ENCODE peak calls at places on chromosomes 5 and 9, in six cellular contexts. O is NCI-H345, E is activated T-cell treated with anti-CD3 and anti-CD28 coated beads for 4 hours, L is NCI-H1092 treated with DMSO at 0.1 percent for 48 hours, F is astrocyte, X is stromal cell of bone marrow. Z is an unnamed sample.

GRCh38 chr5:17441351-17441750 is 56.7 kb upstream of the TAF11L2 start:
- DNase-seq in O (no peak), E (no peak), L (no peak), F (peak; percentile 98), X (peak; percentile 82), Z (no peak)

GRCh38 chr9:97900738-97901565 is 21.3 kb downstream of the TRMO start:
- DNase-seq in O (peak; percentile 51), E (no peak), L (peak; percentile 5), F (peak; percentile 13), X (no peak), Z (no peak)

GRCh38 chr5:65156933-65157332 is 324.8 kb downstream of the ADAMTS6 start:
- DNase-seq in O (no peak), E (no peak), L (no peak), F (no peak), X (no peak), Z (no peak)

GRCh38 chr5:65305913-65306312 is 175.8 kb downstream of the ADAMTS6 start:
- DNase-seq in O (no peak), E (no peak), L (no peak), F (peak; percentile 2), X (no peak), Z (no peak)

GRCh38 chr5:56229106-56229505 is 4.0 kb downstream of the ANKRD55 start:
- DNase-seq in O (no peak), E (no peak), L (no peak), F (no peak), X (no peak), Z (no peak)

GRCh38 chr9:1490341-1491115 is 440.4 kb downstream of the DMRT2 start:
- DNase-seq in O (no peak), E (no peak), L (no peak), F (no peak), X (no peak), Z (no peak)

GRCh38 chr5:122996102-122996501 is 40.4 kb downstream of the PPIC start:
- DNase-seq in O (no peak), E (no peak), L (no peak), F (no peak), X (no peak), Z (no peak)

GRCh38 chr5:53603009-53603687 is 42.7 kb downstream of the NDUFS4 start:
- DNase-seq in O (no peak), E (no peak), L (no peak), F (peak; percentile 15), X (no peak), Z (no peak)

GRCh38 chr9:127084071-127085039 is 38.1 kb downstream of the ANGPTL2 start:
- DNase-seq in O (no peak), E (no peak), L (no peak), F (no peak), X (no peak), Z (no peak)

GRCh38 chr9:109926321-109926959 is 146.4 kb downstream of the PALM2AKAP2 start:
- DNase-seq in O (no peak), E (no peak), L (no peak), F (no peak), X (no peak), Z (peak; percentile 25)

GRCh38 chr9:77916410-77916819 is 115.2 kb downstream of the GNAQ start:
- DNase-seq in O (no peak), E (no peak), L (no peak), F (no peak), X (no peak), Z (no peak)

GRCh38 chr9:120043448-120043847 is 536.5 kb downstream of the CDK5RAP2 start:
- DNase-seq in O (peak; percentile 28), E (no peak), L (peak; percentile 47), F (no peak), X (no peak), Z (no peak)

GRCh38 chr9:97570899-97571298 is 62.3 kb downstream of the TSTD2 start:
- DNase-seq in O (no peak), E (no peak), L (no peak), F (no peak), X (no peak), Z (peak; percentile 50)

GRCh38 chr9:135095470-135096407 is 8.3 kb downstream of the OLFM1 start:
- DNase-seq in O (peak; percentile 61), E (no peak), L (peak; percentile 71), F (no peak), X (no peak), Z (no peak)

GRCh38 chr5:159316519-159317383 is 13.5 kb downstream of the IL12B start:
- DNase-seq in O (peak; percentile 16), E (no peak), L (peak; percentile 25), F (peak; percentile 45), X (no peak), Z (no peak)

GRCh38 chr5:69074664-69075521 is 18.9 kb upstream of the SLC30A5 start:
- DNase-seq in O (no peak), E (no peak), L (no peak), F (no peak), X (no peak), Z (no peak)

GRCh38 chr5:64384761-64385160 is 121.1 kb upstream of the RGS7BP start:
- DNase-seq in O (no peak), E (no peak), L (no peak), F (peak; percentile 20), X (peak; percentile 0), Z (no peak)

GRCh38 chr9:92746567-92747458 is 17.8 kb downstream of the BICD2 start:
- DNase-seq in O (no peak), E (no peak), L (no peak), F (peak; percentile 46), X (no peak), Z (no peak)

GRCh38 chr9:115373000-115373709 is 255.2 kb upstream of the TNC start:
- DNase-seq in O (no peak), E (no peak), L (no peak), F (peak; percentile 99), X (peak; percentile 84), Z (no peak)

GRCh38 chr9:123863164-123863855 is 66.6 kb downstream of the DENND1A start:
- DNase-seq in O (no peak), E (no peak), L (no peak), F (no peak), X (peak; percentile 39), Z (no peak)

GRCh38 chr9:7266911-7267555 is 509.3 kb downstream of the KDM4C start:
- DNase-seq in O (peak; percentile 83), E (no peak), L (peak; percentile 98), F (no peak), X (no peak), Z (no peak)

GRCh38 chr5:33824516-33825195 is 67.1 kb downstream of the ADAMTS12 start:
- DNase-seq in O (no peak), E (no peak), L (no peak), F (peak; percentile 96), X (peak; percentile 72), Z (no peak)

GRCh38 chr5:68424799-68425537 is 209.4 kb downstream of the PIK3R1 start:
- DNase-seq in O (no peak), E (no peak), L (no peak), F (peak; percentile 69), X (peak; percentile 21), Z (no peak)

GRCh38 chr5:139658501-139658927 is 10.4 kb downstream of the CXXC5 start:
- DNase-seq in O (no peak), E (no peak), L (no peak), F (peak; percentile 57), X (peak; percentile 48), Z (no peak)

GRCh38 chr9:133632806-133633680 is 3.1 kb upstream of the DBH start:
- DNase-seq in O (peak; percentile 78), E (no peak), L (peak; percentile 57), F (no peak), X (no peak), Z (no peak)

GRCh38 chr5:167375125-167375524 is 916.3 kb upstream of the WWC1 start:
- DNase-seq in O (no peak), E (no peak), L (no peak), F (no peak), X (no peak), Z (no peak)

GRCh38 chr9:107410045-107410819 is 79.3 kb downstream of the KLF4 start:
- DNase-seq in O (no peak), E (no peak), L (no peak), F (no peak), X (no peak), Z (no peak)

GRCh38 chr5:132657676-132658382 is at the start of gene IL13:
- DNase-seq in O (no peak), E (no peak), L (no peak), F (no peak), X (no peak), Z (no peak)

GRCh38 chr5:14775857-14776256 is 95.7 kb downstream of the ANKH start:
- DNase-seq in O (no peak), E (no peak), L (no peak), F (peak; percentile 76), X (peak; percentile 72), Z (no peak)

GRCh38 chr5:120532835-120533234 is 68.7 kb downstream of the PRR16 start:
- DNase-seq in O (no peak), E (no peak), L (no peak), F (no peak), X (no peak), Z (no peak)

GRCh38 chr9:110440161-110440560 is 102.5 kb upstream of the TXNDC8 start:
- DNase-seq in O (no peak), E (no peak), L (no peak), F (peak; percentile 93), X (peak; percentile 80), Z (no peak)

GRCh38 chr9:105244996-105245719 is 707 bp downstream of the SLC44A1 start:
- DNase-seq in O (peak; percentile 64), E (peak; percentile 10), L (peak; percentile 66), F (no peak), X (no peak), Z (peak; percentile 67)

GRCh38 chr5:64292611-64293215 is 127.1 kb downstream of the RNF180 start:
- DNase-seq in O (no peak), E (no peak), L (no peak), F (peak; percentile 64), X (no peak), Z (no peak)

GRCh38 chr9:23606107-23606506 is 219.9 kb downstream of the ELAVL2 start:
- DNase-seq in O (no peak), E (no peak), L (no peak), F (no peak), X (no peak), Z (no peak)

GRCh38 chr9:18720691-18721090 is 246.7 kb downstream of the ADAMTSL1 start:
- DNase-seq in O (no peak), E (no peak), L (no peak), F (peak; percentile 48), X (peak; percentile 83), Z (no peak)

GRCh38 chr9:18473551-18474279 is at the start of gene ADAMTSL1:
- DNase-seq in O (peak; percentile 92), E (no peak), L (peak; percentile 99), F (peak; percentile 85), X (peak; percentile 60), Z (peak; percentile 29)

GRCh38 chr5:77310494-77311216 is 100.2 kb downstream of the PDE8B start:
- DNase-seq in O (no peak), E (no peak), L (no peak), F (no peak), X (no peak), Z (no peak)

GRCh38 chr5:169870221-169870620 is 110.1 kb downstream of the INSYN2B start:
- DNase-seq in O (no peak), E (no peak), L (no peak), F (peak; percentile 36), X (no peak), Z (no peak)

GRCh38 chr9:97284798-97285197 is 22.7 kb upstream of the CCDC180 start:
- DNase-seq in O (no peak), E (no peak), L (no peak), F (no peak), X (no peak), Z (no peak)

Z was measured in C1 segment of cervical spinal cord.